ENCODE peak calls at places on chromosomes 6 and 20, in nine cellular contexts. A is A549, X is lung, O is GM06990, J is ovary, L is right cardiac atrium, D is heart right ventricle, K is AG04450, Z is fibroblast of lung. N is an unnamed sample.

GRCh38 chr6:149545258-149545753 is 537 bp downstream of the PPIL4 start:
- DNase-seq in A (no peak), X (peak), O (peak), J (peak), L (peak), D (peak), K (peak), Z (peak), N (peak)

GRCh38 chr6:136226027-136226673 is 24.0 kb downstream of the MTFR2 start:
- DNase-seq in A (peak), X (peak), O (no peak), J (peak), L (no peak), D (peak), K (peak), Z (peak), N (no peak)

GRCh38 chr6:166502453-166502852 is 84.0 kb downstream of the RAMACL start:
- DNase-seq in A (no peak), X (no peak), O (no peak), J (peak), L (no peak), D (peak), K (no peak), Z (no peak), N (peak)

GRCh38 chr6:137160763-137161162 is 12.7 kb downstream of the IL22RA2 start:
- DNase-seq in A (no peak), X (no peak), O (no peak), J (no peak), L (no peak), D (no peak), K (no peak), Z (no peak), N (peak)

GRCh38 chr6:85092224-85092623 is 327.8 kb upstream of the TBX18 start:
- DNase-seq in A (no peak), X (no peak), O (no peak), J (no peak), L (no peak), D (no peak), K (no peak), Z (no peak), N (no peak)

GRCh38 chr6:39664173-39664572 is 61.0 kb downstream of the KIF6 start:
- DNase-seq in A (no peak), X (no peak), O (no peak), J (no peak), L (no peak), D (no peak), K (no peak), Z (no peak), N (no peak)

GRCh38 chr6:7421066-7421465 is 31.5 kb downstream of the RIOK1 start:
- DNase-seq in A (no peak), X (no peak), O (no peak), J (no peak), L (no peak), D (no peak), K (no peak), Z (no peak), N (no peak)

GRCh38 chr6:34248198-34248726 is 544 bp downstream of the SMIM29 start:
- DNase-seq in A (no peak), X (peak), O (peak), J (peak), L (peak), D (peak), K (no peak), Z (peak), N (peak)

GRCh38 chr6:326896-327537 is 34.7 kb downstream of the DUSP22 start:
- DNase-seq in A (no peak), X (no peak), O (no peak), J (no peak), L (no peak), D (no peak), K (no peak), Z (no peak), N (peak)

GRCh38 chr20:22385602-22386299 is 198.6 kb downstream of the FOXA2 start:
- DNase-seq in A (peak), X (no peak), O (no peak), J (no peak), L (no peak), D (no peak), K (no peak), Z (no peak), N (no peak)

GRCh38 chr20:47233333-47234188 is 122.9 kb downstream of the ZMYND8 start:
- DNase-seq in A (no peak), X (no peak), O (no peak), J (no peak), L (no peak), D (no peak), K (no peak), Z (peak), N (no peak)

GRCh38 chr6:109053285-109053684 is 41.4 kb downstream of the SESN1 start:
- DNase-seq in A (no peak), X (no peak), O (no peak), J (no peak), L (no peak), D (no peak), K (no peak), Z (no peak), N (no peak)

GRCh38 chr20:25205277-25206062 is 10.0 kb downstream of the ENTPD6 start:
- DNase-seq in A (no peak), X (no peak), O (no peak), J (peak), L (no peak), D (no peak), K (no peak), Z (no peak), N (no peak)

GRCh38 chr20:49534314-49534713 is 33.6 kb downstream of the PTGIS start:
- DNase-seq in A (peak), X (peak), O (no peak), J (peak), L (no peak), D (peak), K (peak), Z (peak), N (no peak)

GRCh38 chr6:16548121-16548520 is 213.1 kb downstream of the ATXN1 start:
- DNase-seq in A (no peak), X (no peak), O (no peak), J (no peak), L (no peak), D (no peak), K (peak), Z (no peak), N (no peak)

GRCh38 chr6:147055821-147056392 is 148.3 kb upstream of the STXBP5 start:
- DNase-seq in A (no peak), X (no peak), O (no peak), J (no peak), L (no peak), D (no peak), K (no peak), Z (no peak), N (no peak)

GRCh38 chr6:549901-550300 is 107.0 kb downstream of the HUS1B start:
- DNase-seq in A (no peak), X (no peak), O (no peak), J (no peak), L (no peak), D (no peak), K (no peak), Z (no peak), N (no peak)

GRCh38 chr6:27863962-27864905 is 48.0 kb downstream of the OR2B2 start:
- DNase-seq in A (no peak), X (no peak), O (peak), J (peak), L (peak), D (no peak), K (no peak), Z (peak), N (no peak)

GRCh38 chr20:31473331-31474096 is 1.4 kb downstream of the DEFB124 start:
- DNase-seq in A (no peak), X (no peak), O (no peak), J (no peak), L (no peak), D (no peak), K (no peak), Z (no peak), N (peak)

GRCh38 chr20:31475472-31476312 is 604 bp downstream of the REM1 start:
- DNase-seq in A (no peak), X (no peak), O (no peak), J (no peak), L (peak), D (no peak), K (no peak), Z (no peak), N (peak)

GRCh38 chr20:31476313-31476623 is 1.2 kb downstream of the REM1 start:
- DNase-seq in A (no peak), X (no peak), O (no peak), J (no peak), L (no peak), D (no peak), K (no peak), Z (no peak), N (no peak)

GRCh38 chr20:31474097-31474436 is 860 bp downstream of the DEFB124 start:
- DNase-seq in A (no peak), X (no peak), O (peak), J (no peak), L (no peak), D (no peak), K (no peak), Z (no peak), N (no peak)

DNA sequence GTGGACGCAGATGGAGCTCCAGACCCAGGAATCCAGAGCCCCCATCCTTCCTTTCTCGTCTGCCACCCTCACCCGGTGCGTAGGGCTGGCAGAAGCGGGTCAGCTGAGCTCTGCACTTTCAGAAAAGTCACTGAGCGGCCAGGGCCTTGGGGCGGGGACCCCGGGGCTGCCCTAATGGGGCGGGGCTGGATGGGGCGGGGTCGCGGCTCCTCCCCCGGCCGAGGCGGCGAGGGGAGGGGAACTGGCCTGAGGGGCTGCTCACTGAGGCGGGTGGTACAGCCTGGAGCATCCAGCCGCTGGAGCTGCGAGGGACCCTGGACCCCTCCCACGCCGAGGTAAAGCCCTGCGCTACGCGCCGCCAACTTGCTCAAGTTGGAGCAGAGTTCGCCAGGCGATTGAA is at the start of the genes DEFB124 and REM1:
- DNase-seq in A (no peak), X (no peak), O (no peak), J (peak), L (peak), D (peak), K (no peak), Z (no peak), N (peak)
- H3K4me3 ChIP-seq in A (peak), X (no peak), O (no peak), J (peak), L (peak), D (peak), K (no peak), Z (no peak), N (peak)

GRCh38 chr6:96562886-96563285 is at the start of gene FHL5:
- DNase-seq in A (no peak), X (no peak), O (no peak), J (no peak), L (no peak), D (no peak), K (no peak), Z (peak), N (no peak)

GRCh38 chr6:96563853-96564252 is 925 bp downstream of the FHL5 start:
- DNase-seq in A (no peak), X (no peak), O (no peak), J (no peak), L (no peak), D (no peak), K (no peak), Z (no peak), N (no peak)
- H3K4me3 ChIP-seq in A (no peak), X (no peak), O (no peak), J (peak), L (no peak), D (peak), K (no peak), Z (no peak), N (no peak)

GRCh38 chr6:130211697-130212096 is 11.1 kb downstream of the SAMD3 start:
- DNase-seq in A (no peak), X (no peak), O (no peak), J (no peak), L (no peak), D (no peak), K (no peak), Z (no peak), N (no peak)
- H3K4me3 ChIP-seq in A (no peak), X (no peak), O (no peak), J (no peak), L (no peak), D (no peak), K (no peak), Z (no peak), N (no peak)

DNA sequence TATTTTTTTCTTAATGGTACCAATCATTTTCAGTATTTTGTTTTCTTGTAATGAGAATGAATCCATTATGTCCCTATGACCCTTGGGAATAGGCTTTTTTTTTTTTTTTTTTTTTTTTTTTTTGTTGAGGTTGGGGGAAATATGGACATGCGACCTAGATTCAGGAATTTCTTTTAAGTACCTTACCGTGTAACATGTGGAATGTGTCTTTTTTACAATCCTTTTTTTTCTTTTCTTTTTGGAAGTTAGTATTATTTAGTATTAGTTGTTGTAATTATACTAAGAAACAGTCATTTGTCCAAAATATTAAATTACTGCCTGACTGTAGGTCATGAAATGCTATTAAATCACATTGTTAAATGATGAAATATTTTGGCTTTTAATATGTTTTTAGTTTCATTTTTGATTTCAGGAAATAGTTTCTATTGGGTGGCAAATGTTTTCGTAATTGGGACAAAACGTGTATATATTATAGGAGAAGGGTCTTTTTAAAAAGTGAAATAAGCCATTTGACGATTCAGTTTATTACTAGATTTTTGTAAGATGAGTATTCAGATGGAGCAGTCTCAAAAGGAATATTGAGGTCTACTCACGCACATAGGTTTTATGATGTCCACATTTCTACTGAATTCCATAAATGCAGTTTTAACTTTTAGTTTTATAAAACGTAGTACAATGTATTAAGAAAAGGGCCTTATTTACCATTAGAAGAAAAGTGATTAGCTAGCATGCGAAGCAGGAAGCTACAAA is 4.9 kb downstream of the ARID1B start:
- DNase-seq in A (no peak), X (no peak), O (no peak), J (no peak), L (no peak), D (no peak), K (no peak), Z (peak), N (no peak)
- H3K4me3 ChIP-seq in A (peak), X (no peak), O (peak), J (peak), L (peak), D (peak), K (peak), Z (peak), N (peak)

GRCh38 chr20:57618091-57618765 is 2.0 kb downstream of the ZBP1 start:
- DNase-seq in A (peak), X (peak), O (no peak), J (no peak), L (no peak), D (no peak), K (no peak), Z (no peak), N (no peak)
- H3K4me3 ChIP-seq in A (no peak), X (no peak), O (peak), J (no peak), L (no peak), D (no peak), K (no peak), Z (no peak), N (no peak)

DNA sequence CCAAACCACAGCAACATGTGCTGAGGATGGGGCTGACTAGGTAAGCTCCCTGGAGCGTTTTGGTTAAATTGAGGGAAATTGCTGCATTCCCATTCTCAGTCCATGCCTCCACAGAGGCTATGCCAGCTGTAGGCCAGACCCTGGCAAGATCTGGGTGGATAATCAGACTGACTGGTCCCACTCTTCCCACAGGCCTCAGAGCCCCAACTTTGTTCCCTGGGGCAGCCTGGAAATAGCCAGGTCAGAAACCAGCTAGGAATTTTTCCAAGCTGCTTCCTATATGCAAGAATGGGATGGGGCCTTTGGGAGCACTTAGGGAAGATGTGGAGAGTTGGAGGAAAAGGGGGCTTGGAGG is 1.5 kb upstream of the VEGFA start:
- DNase-seq in A (no peak), X (no peak), O (no peak), J (no peak), L (no peak), D (no peak), K (no peak), Z (no peak), N (peak)
- H3K4me3 ChIP-seq in A (no peak), X (no peak), O (no peak), J (no peak), L (no peak), D (no peak), K (no peak), Z (no peak), N (no peak)

N was measured in osteoblast.